ENCODE peak calls at places on chromosomes 2 and 18, in six cellular contexts. K is endothelial cell of umbilical vein, M is K562, V is A549, O is HepG2, U is NB4. Z is an unnamed sample.
A peak's percentile ranks its signal among the peaks of the same experiment; 100 is the strongest.

GRCh38 chr2:48454504-48454903 is 75.5 kb upstream of the STON1 start:
- DNase-seq in O (no peak), U (peak; percentile 89), V (no peak), M (no peak), K (no peak), Z (no peak)

GRCh38 chr18:71442830-71443229 is 1101.3 kb downstream of the CBLN2 start:
- DNase-seq in K (no peak), U (no peak), V (no peak), M (no peak), O (no peak), Z (no peak)

GRCh38 chr2:17416891-17417391 is 101.3 kb downstream of the RAD51AP2 start:
- DNase-seq in K (no peak), V (no peak), U (no peak), O (no peak), M (no peak), Z (no peak)

GRCh38 chr2:149346272-149346671 is 15.9 kb downstream of the LYPD6 start:
- DNase-seq in M (no peak), U (no peak), O (no peak), K (no peak), V (no peak), Z (no peak)

GRCh38 chr2:205133544-205133943 is 548.8 kb upstream of the NRP2 start:
- DNase-seq in O (no peak), K (no peak), U (no peak), M (no peak), V (no peak), Z (no peak)

GRCh38 chr2:99900589-99900988 is 241.8 kb downstream of the AFF3 start:
- DNase-seq in V (no peak), K (no peak), M (no peak), O (no peak), U (no peak), Z (no peak)

GRCh38 chr18:57816208-57816999 is 13.3 kb upstream of the ATP8B1 start:
- DNase-seq in K (no peak), O (peak; percentile 43), U (no peak), M (no peak), V (no peak), Z (no peak)

GRCh38 chr2:230868947-230869690 is 4.4 kb downstream of the ITM2C start:
- DNase-seq in K (no peak), O (no peak), U (peak; percentile 66), M (no peak), V (no peak), Z (no peak)

GRCh38 chr2:186032337-186032736 is 293.7 kb downstream of the FSIP2 start:
- DNase-seq in K (no peak), U (no peak), M (no peak), V (no peak), O (no peak), Z (no peak)

GRCh38 chr2:171411791-171412483 is 21.9 kb downstream of the METTL8 start:
- DNase-seq in U (no peak), O (no peak), M (no peak), K (peak; percentile 50), V (no peak), Z (no peak)

GRCh38 chr2:155281907-155282306 is 583.4 kb downstream of the KCNJ3 start:
- DNase-seq in O (no peak), U (no peak), M (no peak), V (no peak), K (no peak), Z (no peak)

GRCh38 chr2:238370482-238371372 is 50.4 kb downstream of the TRAF3IP1 start:
- DNase-seq in U (peak; percentile 82), V (peak; percentile 35), O (peak; percentile 76), K (peak; percentile 55), M (peak; percentile 60), Z (no peak)

GRCh38 chr18:70671889-70672551 is 383.2 kb downstream of the SOCS6 start:
- DNase-seq in V (no peak), O (no peak), M (no peak), K (no peak), U (no peak), Z (no peak)

GRCh38 chr2:227706859-227707258 is 11.0 kb downstream of the SLC19A3 start:
- DNase-seq in K (no peak), O (peak; percentile 24), M (no peak), U (no peak), V (no peak), Z (no peak)
- TF ChIP-seq MYC in K (no peak), O (peak; percentile 61), M (no peak), U (no peak), V (no peak), Z (no peak)

GRCh38 chr18:23982154-23983071 is 32.1 kb upstream of the TTC39C start:
- DNase-seq in M (no peak), K (peak; percentile 32), O (no peak), V (peak; percentile 19), U (no peak), Z (no peak)
- TF ChIP-seq MYC in M (no peak), K (no peak), O (no peak), V (no peak), U (no peak), Z (no peak)

GRCh38 chr2:79591281-79591680 is 78.4 kb downstream of the CTNNA2 start:
- DNase-seq in O (no peak), K (no peak), U (no peak), V (no peak), M (no peak), Z (no peak)

GRCh38 chr2:79580175-79580574 is 67.3 kb downstream of the CTNNA2 start:
- DNase-seq in O (no peak), V (no peak), U (no peak), M (no peak), K (no peak), Z (no peak)

GRCh38 chr2:79585701-79586428 is 73.0 kb downstream of the CTNNA2 start:
- DNase-seq in U (no peak), K (no peak), M (no peak), V (peak; percentile 3), O (no peak), Z (no peak)
- TF ChIP-seq MYC in U (no peak), K (no peak), M (no peak), V (no peak), O (no peak), Z (no peak)

GRCh38 chr18:33467531-33467930 is 27.0 kb upstream of the CCDC178 start:
- DNase-seq in M (no peak), K (no peak), O (no peak), V (no peak), U (no peak), Z (no peak)
- TF ChIP-seq MYC in M (no peak), K (no peak), O (no peak), V (no peak), U (no peak), Z (no peak)

DNA sequence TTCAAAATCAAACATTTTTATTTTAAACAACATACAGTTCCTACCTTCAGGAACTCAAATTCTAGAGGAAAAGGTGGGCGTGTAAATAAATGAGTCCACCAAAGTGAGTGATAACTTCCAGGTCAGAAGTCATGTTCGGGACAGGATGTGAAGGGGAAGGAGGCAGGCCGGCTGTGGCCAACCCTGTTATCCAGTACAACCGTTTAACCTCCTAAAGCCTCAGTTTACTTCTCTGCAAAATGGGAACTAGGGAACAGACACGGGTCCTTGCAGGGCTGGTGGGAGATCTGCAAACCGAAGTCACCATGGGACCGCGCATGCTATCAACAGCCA is 373 bp downstream of the EIPR1 start:
- DNase-seq in M (peak; percentile 49), U (peak; percentile 70), V (peak; percentile 73), O (peak; percentile 75), K (no peak), Z (peak; percentile 19)
- TF ChIP-seq MYC in M (no peak), U (no peak), V (no peak), O (no peak), K (no peak), Z (no peak)

GRCh38 chr18:731185-731584 is 18.8 kb upstream of the ENOSF1 start:
- DNase-seq in V (no peak), K (no peak), O (no peak), U (no peak), M (peak; percentile 42), Z (no peak)
- TF ChIP-seq MYC in V (no peak), K (no peak), O (no peak), U (no peak), M (no peak), Z (no peak)

DNA sequence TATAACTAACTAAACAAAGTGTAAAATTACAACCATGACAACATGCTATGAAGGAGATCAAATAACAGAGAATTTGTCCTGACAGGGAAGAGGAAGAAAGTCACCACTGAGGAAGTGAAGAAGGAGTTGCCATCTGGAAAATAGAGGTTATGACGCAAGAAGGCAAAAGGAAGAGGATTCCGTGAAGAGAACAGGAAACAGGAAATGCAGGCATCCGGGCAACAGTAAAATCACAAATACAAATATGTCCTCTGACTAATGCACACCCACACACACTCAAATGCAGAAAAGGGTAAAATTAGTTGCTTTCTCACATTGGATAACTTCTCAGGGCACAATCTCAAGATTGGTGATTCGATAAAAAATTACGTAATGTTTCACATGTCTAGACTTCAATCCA is 278.4 kb downstream of the TMX3 start:
- DNase-seq in V (no peak), M (no peak), O (no peak), U (peak; percentile 8), K (peak; percentile 44), Z (no peak)
- TF ChIP-seq MYC in V (no peak), M (no peak), O (no peak), U (no peak), K (no peak), Z (no peak)

GRCh38 chr18:55083461-55083860 is 124.2 kb upstream of the CCDC68 start:
- DNase-seq in M (no peak), U (no peak), K (no peak), O (no peak), V (no peak), Z (no peak)
- TF ChIP-seq MYC in M (no peak), U (no peak), K (no peak), O (no peak), V (no peak), Z (no peak)

DNA sequence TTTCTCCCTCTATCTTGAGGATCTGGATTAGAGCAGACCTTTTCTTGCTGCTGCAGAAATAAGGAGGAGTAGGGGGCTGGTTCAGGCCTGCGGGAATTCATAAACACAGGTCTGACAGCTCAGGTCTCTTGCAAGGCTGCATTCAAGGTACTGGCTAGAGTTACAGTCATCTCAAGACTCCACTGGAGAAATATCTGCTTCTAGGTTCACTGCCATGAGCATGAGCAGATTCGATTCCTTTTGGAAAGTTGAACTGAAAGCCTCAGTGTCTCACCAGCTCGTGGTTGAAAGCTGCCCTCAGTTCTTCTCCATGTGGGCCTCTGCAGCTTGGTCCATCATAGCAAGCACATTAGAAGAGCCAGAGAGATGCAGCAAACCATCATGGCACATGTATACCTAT is 124.4 kb upstream of the SETBP1 start:
- DNase-seq in V (no peak), U (no peak), M (no peak), K (no peak), O (no peak), Z (no peak)
- TF ChIP-seq MYC in V (no peak), U (no peak), M (no peak), K (no peak), O (no peak), Z (no peak)

GRCh38 chr2:26516246-26516645 is 38.3 kb upstream of the OTOF start:
- DNase-seq in M (no peak), O (no peak), U (no peak), K (no peak), V (no peak), Z (no peak)
- TF ChIP-seq MYC in M (no peak), O (no peak), U (no peak), K (no peak), V (no peak), Z (no peak)